ENCODE peak calls at places on chromosomes 4 and X, in five cellular contexts. E is CD8-positive, alpha-beta memory T cell; X is AG20443; U is gastrocnemius medialis; S is AG10803. K is an unnamed sample.

GRCh38 chr4:168515222-168516011 is 18.6 kb downstream of the PALLD start:
- DNase-seq in E (no peak), X (no peak), U (peak), S (no peak), K (no peak)

GRCh38 chrX:51899741-51900140 is 6.3 kb downstream of the MAGED1 start:
- DNase-seq in E (no peak), X (no peak), U (no peak), S (peak), K (no peak)

GRCh38 chrX:46588263-46588662 is 14.7 kb downstream of the CHST7 start:
- DNase-seq in E (no peak), X (peak), U (peak), S (peak), K (no peak)

GRCh38 chr4:122100508-122100907 is 51.6 kb upstream of the BLTP1 start:
- DNase-seq in E (no peak), X (no peak), U (no peak), S (no peak), K (no peak)

GRCh38 chr4:91243132-91243531 is 1060.6 kb upstream of the GRID2 start:
- DNase-seq in E (no peak), X (no peak), U (no peak), S (no peak), K (no peak)

GRCh38 chr4:87278335-87278794 is 44.3 kb downstream of the HSD17B13 start:
- DNase-seq in E (no peak), X (no peak), U (no peak), S (no peak), K (no peak)

GRCh38 chrX:63718010-63718694 is 66.9 kb downstream of the ARHGEF9 start:
- DNase-seq in E (no peak), X (no peak), U (no peak), S (no peak), K (no peak)

GRCh38 chr4:112956458-112956857 is 93.0 kb upstream of the ANK2 start:
- DNase-seq in E (no peak), X (no peak), U (no peak), S (no peak), K (no peak)

GRCh38 chrX:131059231-131059630 is 1.1 kb downstream of the ARHGAP36 start:
- DNase-seq in E (no peak), X (no peak), U (peak), S (no peak), K (no peak)

GRCh38 chr4:139092271-139092670 is 76.7 kb downstream of the NOCT start:
- DNase-seq in E (no peak), X (no peak), U (no peak), S (no peak), K (no peak)

GRCh38 chr4:60403986-60404385 is 796.1 kb upstream of the ADGRL3 start:
- DNase-seq in E (no peak), X (no peak), U (no peak), S (no peak), K (no peak)

GRCh38 chr4:5749568-5749967 is 38.6 kb downstream of the EVC start:
- DNase-seq in E (no peak), X (no peak), U (no peak), S (no peak), K (no peak)

GRCh38 chr4:105154576-105154975 is 7.9 kb downstream of the TET2 start:
- DNase-seq in E (no peak), X (no peak), U (no peak), S (no peak), K (no peak)

GRCh38 chrX:50905334-50905733 is 5.2 kb upstream of the BMP15 start:
- DNase-seq in E (no peak), X (no peak), U (no peak), S (no peak), K (no peak)

GRCh38 chr4:180784940-180785339 is 1458.3 kb upstream of the TENM3 start:
- DNase-seq in E (no peak), X (no peak), U (no peak), S (no peak), K (no peak)

GRCh38 chrX:147894332-147894870 is 17.3 kb upstream of the FMR1 start:
- DNase-seq in E (no peak), X (peak), U (no peak), S (peak), K (no peak)

GRCh38 chrX:3788494-3789233 is 75.2 kb upstream of the PRKX start:
- DNase-seq in E (no peak), X (no peak), U (no peak), S (no peak), K (no peak)

GRCh38 chrX:153459976-153460375 is 10.4 kb downstream of the HAUS7 start:
- DNase-seq in E (no peak), X (peak), U (no peak), S (peak), K (no peak)

GRCh38 chr4:38132843-38133662 is 172.9 kb downstream of the PTTG2 start:
- DNase-seq in E (no peak), X (no peak), U (no peak), S (no peak), K (peak)

GRCh38 chr4:71186566-71187398 is 152.0 kb upstream of the SLC4A4 start:
- DNase-seq in E (peak), X (peak), U (peak), S (peak), K (no peak)

GRCh38 chr4:113069212-113069892 is 19.9 kb downstream of the ANK2 start:
- DNase-seq in E (no peak), X (no peak), U (no peak), S (no peak), K (no peak)

GRCh38 chr4:48943387-48943786 is 36.8 kb upstream of the OCIAD2 start:
- DNase-seq in E (no peak), X (no peak), U (no peak), S (no peak), K (no peak)

GRCh38 chrX:19752043-19752442 is 135.4 kb downstream of the SH3KBP1 start:
- DNase-seq in E (no peak), X (no peak), U (no peak), S (no peak), K (no peak)

GRCh38 chrX:23637187-23637586 is 30.1 kb upstream of the PRDX4 start:
- DNase-seq in E (no peak), X (no peak), U (no peak), S (no peak), K (no peak)

GRCh38 chr4:56804551-56804950 is 16.9 kb downstream of the SPINK2 start:
- DNase-seq in E (no peak), X (no peak), U (no peak), S (peak), K (peak)

GRCh38 chr4:80610845-80611244 is 275.3 kb downstream of the CFAP299 start:
- DNase-seq in E (no peak), X (peak), U (no peak), S (peak), K (peak)

GRCh38 chrX:9586992-9587392 is 122.1 kb downstream of the TBL1X start:
- DNase-seq in E (no peak), X (no peak), U (no peak), S (no peak), K (no peak)